ENCODE peak calls at places on chromosomes 1 and 21, in six cellular contexts. One of them, this sample, is unnamed.

GRCh38 chr1:181112071-181112929 is 23.8 kb downstream of the IER5 start:
- DNase-seq in HCT116: peak; percentile 96
- DNase-seq in GM23338: no peak
- DNase-seq in K562: peak; percentile 72
- DNase-seq in HepG2: peak; percentile 97
- DNase-seq in SK-N-SH: no peak
- DNase-seq in this sample: peak; percentile 56

GRCh38 chr1:54547601-54548388 is at the start of gene ACOT11:
- DNase-seq in HCT116: no peak
- DNase-seq in GM23338: peak; percentile 75
- DNase-seq in K562: peak; percentile 45
- DNase-seq in HepG2: peak; percentile 72
- DNase-seq in SK-N-SH: peak; percentile 93
- DNase-seq in this sample: peak; percentile 79

GRCh38 chr21:45618287-45618686 is 25.2 kb upstream of the PCBP3 start:
- DNase-seq in HCT116: no peak
- DNase-seq in GM23338: no peak
- DNase-seq in K562: no peak
- DNase-seq in HepG2: no peak
- DNase-seq in SK-N-SH: peak; percentile 41
- DNase-seq in this sample: peak; percentile 69

GRCh38 chr1:216216304-216216703 is 206.9 kb downstream of the USH2A start:
- DNase-seq in HCT116: no peak
- DNase-seq in GM23338: no peak
- DNase-seq in K562: no peak
- DNase-seq in HepG2: no peak
- DNase-seq in SK-N-SH: no peak
- DNase-seq in this sample: no peak

GRCh38 chr1:236338096-236338495 is 56.0 kb upstream of the EDARADD start:
- DNase-seq in HCT116: no peak
- DNase-seq in GM23338: no peak
- DNase-seq in K562: no peak
- DNase-seq in HepG2: no peak
- DNase-seq in SK-N-SH: no peak
- DNase-seq in this sample: no peak

GRCh38 chr1:89274431-89274857 is 1.8 kb upstream of the GBP5 start:
- DNase-seq in HCT116: no peak
- DNase-seq in GM23338: no peak
- DNase-seq in K562: no peak
- DNase-seq in HepG2: no peak
- DNase-seq in SK-N-SH: no peak
- DNase-seq in this sample: no peak

GRCh38 chr1:210536263-210536961 is 207.7 kb downstream of the HHAT start:
- DNase-seq in HCT116: no peak
- DNase-seq in GM23338: peak; percentile 17
- DNase-seq in K562: no peak
- DNase-seq in HepG2: no peak
- DNase-seq in SK-N-SH: peak; percentile 48
- DNase-seq in this sample: no peak

GRCh38 chr1:181618559-181618958 is 135.2 kb downstream of the CACNA1E start:
- DNase-seq in HCT116: no peak
- DNase-seq in GM23338: no peak
- DNase-seq in K562: no peak
- DNase-seq in HepG2: peak; percentile 5
- DNase-seq in SK-N-SH: no peak
- DNase-seq in this sample: no peak

GRCh38 chr1:63523738-63524137 is 413 bp downstream of the EFCAB7 start:
- DNase-seq in HCT116: no peak
- DNase-seq in GM23338: peak; percentile 16
- DNase-seq in K562: peak; percentile 8
- DNase-seq in HepG2: no peak
- DNase-seq in SK-N-SH: peak; percentile 7
- DNase-seq in this sample: no peak

GRCh38 chr1:28507247-28507645 is 1.4 kb downstream of the RCC1 start:
- DNase-seq in HCT116: no peak
- DNase-seq in GM23338: no peak
- DNase-seq in K562: no peak
- DNase-seq in HepG2: no peak
- DNase-seq in SK-N-SH: no peak
- DNase-seq in this sample: peak; percentile 18

GRCh38 chr1:109151146-109151545 is 37.2 kb downstream of the ELAPOR1 start:
- DNase-seq in HCT116: peak; percentile 2
- DNase-seq in GM23338: peak; percentile 46
- DNase-seq in K562: peak; percentile 52
- DNase-seq in HepG2: peak; percentile 49
- DNase-seq in SK-N-SH: no peak
- DNase-seq in this sample: no peak

GRCh38 chr1:160665330-160666078 is 18.7 kb upstream of the SLAMF1 start:
- DNase-seq in HCT116: no peak
- DNase-seq in GM23338: peak; percentile 6
- DNase-seq in K562: peak; percentile 29
- DNase-seq in HepG2: no peak
- DNase-seq in SK-N-SH: no peak
- DNase-seq in this sample: peak; percentile 65

GRCh38 chr1:162736633-162737067 is 53.9 kb upstream of the HSD17B7 start:
- DNase-seq in HCT116: no peak
- DNase-seq in GM23338: no peak
- DNase-seq in K562: no peak
- DNase-seq in HepG2: no peak
- DNase-seq in SK-N-SH: no peak
- DNase-seq in this sample: no peak

GRCh38 chr1:94925561-94926364 is 1.1 kb downstream of the CNN3 start:
- DNase-seq in HCT116: peak; percentile 72
- DNase-seq in GM23338: peak; percentile 97
- DNase-seq in K562: no peak
- DNase-seq in HepG2: peak; percentile 89
- DNase-seq in SK-N-SH: peak; percentile 74
- DNase-seq in this sample: no peak

GRCh38 chr1:2602866-2603520 is 16.4 kb downstream of the PRXL2B start:
- DNase-seq in HCT116: no peak
- DNase-seq in GM23338: no peak
- DNase-seq in K562: no peak
- DNase-seq in HepG2: no peak
- DNase-seq in SK-N-SH: peak; percentile 17
- DNase-seq in this sample: no peak

GRCh38 chr1:164240081-164240480 is 318.9 kb upstream of the PBX1 start:
- DNase-seq in HCT116: no peak
- DNase-seq in GM23338: peak; percentile 57
- DNase-seq in K562: no peak
- DNase-seq in HepG2: no peak
- DNase-seq in SK-N-SH: no peak
- DNase-seq in this sample: no peak

GRCh38 chr1:71049951-71050598 is 2.5 kb upstream of the PTGER3 start:
- DNase-seq in HCT116: peak; percentile 61
- DNase-seq in GM23338: peak; percentile 86
- DNase-seq in K562: peak; percentile 51
- DNase-seq in HepG2: peak; percentile 64
- DNase-seq in SK-N-SH: peak; percentile 77
- DNase-seq in this sample: peak; percentile 28

GRCh38 chr1:184210048-184210447 is 158.5 kb downstream of the TSEN15 start:
- DNase-seq in HCT116: no peak
- DNase-seq in GM23338: no peak
- DNase-seq in K562: no peak
- DNase-seq in HepG2: no peak
- DNase-seq in SK-N-SH: no peak
- DNase-seq in this sample: no peak

GRCh38 chr1:110672753-110673108 is 2.0 kb downstream of the KCNA3 start:
- DNase-seq in HCT116: no peak
- DNase-seq in GM23338: no peak
- DNase-seq in K562: no peak
- DNase-seq in HepG2: no peak
- DNase-seq in SK-N-SH: no peak
- DNase-seq in this sample: no peak

GRCh38 chr1:184152502-184152901 is 101.0 kb downstream of the TSEN15 start:
- DNase-seq in HCT116: no peak
- DNase-seq in GM23338: no peak
- DNase-seq in K562: no peak
- DNase-seq in HepG2: no peak
- DNase-seq in SK-N-SH: no peak
- DNase-seq in this sample: peak; percentile 29

GRCh38 chr1:3799976-3800685 is 3.8 kb upstream of the LRRC47 start:
- DNase-seq in HCT116: no peak
- DNase-seq in GM23338: no peak
- DNase-seq in K562: no peak
- DNase-seq in HepG2: no peak
- DNase-seq in SK-N-SH: no peak
- DNase-seq in this sample: no peak

GRCh38 chr1:192580351-192580962 is 4.9 kb downstream of the RGS1 start:
- DNase-seq in HCT116: peak; percentile 42
- DNase-seq in GM23338: peak; percentile 57
- DNase-seq in K562: no peak
- DNase-seq in HepG2: peak; percentile 20
- DNase-seq in SK-N-SH: no peak
- DNase-seq in this sample: no peak

GRCh38 chr1:24018611-24019580 is 38.8 kb upstream of the SRSF10 start:
- DNase-seq in HCT116: peak; percentile 79
- DNase-seq in GM23338: peak; percentile 74
- DNase-seq in K562: peak; percentile 72
- DNase-seq in HepG2: peak; percentile 98
- DNase-seq in SK-N-SH: peak; percentile 33
- DNase-seq in this sample: no peak

GRCh38 chr1:228240411-228241240 is 32.8 kb downstream of the OBSCN start:
- DNase-seq in HCT116: no peak
- DNase-seq in GM23338: no peak
- DNase-seq in K562: no peak
- DNase-seq in HepG2: no peak
- DNase-seq in SK-N-SH: no peak
- DNase-seq in this sample: no peak

GRCh38 chr1:228242313-228242864 is 34.5 kb downstream of the OBSCN start:
- DNase-seq in HCT116: no peak
- DNase-seq in GM23338: no peak
- DNase-seq in K562: no peak
- DNase-seq in HepG2: no peak
- DNase-seq in SK-N-SH: no peak
- DNase-seq in this sample: no peak

GRCh38 chr1:228243093-228243492 is 35.2 kb downstream of the OBSCN start:
- DNase-seq in HCT116: no peak
- DNase-seq in GM23338: no peak
- DNase-seq in K562: no peak
- DNase-seq in HepG2: no peak
- DNase-seq in SK-N-SH: no peak
- DNase-seq in this sample: no peak

GRCh38 chr1:228238461-228238860 is 30.6 kb downstream of the OBSCN start:
- DNase-seq in HCT116: no peak
- DNase-seq in GM23338: no peak
- DNase-seq in K562: no peak
- DNase-seq in HepG2: no peak
- DNase-seq in SK-N-SH: no peak
- DNase-seq in this sample: no peak

DNA sequence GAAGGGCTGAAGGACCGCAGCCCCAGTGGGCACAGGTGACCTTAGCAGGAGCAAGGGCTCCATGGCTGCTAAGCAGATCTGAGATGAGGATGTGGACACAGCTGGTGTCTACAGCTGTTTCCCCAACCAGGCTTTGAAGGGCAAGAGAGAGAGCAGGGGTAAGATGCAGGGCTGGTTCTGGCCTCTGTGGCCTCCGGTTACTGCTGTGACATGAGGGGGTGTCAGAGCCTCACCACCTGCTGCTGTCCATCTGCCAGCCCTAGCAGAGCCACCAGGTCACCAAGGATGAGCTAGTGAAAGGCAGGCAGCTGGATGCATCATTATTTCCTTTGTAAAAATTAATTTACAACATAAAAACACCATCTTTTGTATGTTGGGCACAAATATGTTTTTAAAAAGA is 33.4 kb downstream of the OBSCN start:
- DNase-seq in HCT116: no peak
- DNase-seq in GM23338: no peak
- DNase-seq in K562: no peak
- DNase-seq in HepG2: no peak
- DNase-seq in SK-N-SH: no peak
- DNase-seq in this sample: no peak
- TF ChIP-seq REST in HCT116: no peak
- TF ChIP-seq REST in GM23338: no peak
- TF ChIP-seq REST in K562: no peak
- TF ChIP-seq REST in HepG2: no peak
- TF ChIP-seq REST in SK-N-SH: no peak
- TF ChIP-seq REST in this sample: no peak

GRCh38 chr1:62232885-62233284 is 38.2 kb downstream of the L1TD1 start:
- DNase-seq in HCT116: no peak
- DNase-seq in GM23338: no peak
- DNase-seq in K562: no peak
- DNase-seq in HepG2: no peak
- DNase-seq in SK-N-SH: no peak
- DNase-seq in this sample: no peak

GRCh38 chr1:62237361-62237760 is 42.7 kb downstream of the L1TD1 start:
- DNase-seq in HCT116: no peak
- DNase-seq in GM23338: no peak
- DNase-seq in K562: no peak
- DNase-seq in HepG2: no peak
- DNase-seq in SK-N-SH: no peak
- DNase-seq in this sample: no peak

GRCh38 chr1:62235576-62235975 is 40.9 kb downstream of the L1TD1 start:
- DNase-seq in HCT116: no peak
- DNase-seq in GM23338: no peak
- DNase-seq in K562: no peak
- DNase-seq in HepG2: no peak
- DNase-seq in SK-N-SH: no peak
- DNase-seq in this sample: no peak

GRCh38 chr1:62233926-62234450 is 39.3 kb downstream of the L1TD1 start:
- DNase-seq in HCT116: no peak
- DNase-seq in GM23338: no peak
- DNase-seq in K562: no peak
- DNase-seq in HepG2: no peak
- DNase-seq in SK-N-SH: no peak
- DNase-seq in this sample: no peak

DNA sequence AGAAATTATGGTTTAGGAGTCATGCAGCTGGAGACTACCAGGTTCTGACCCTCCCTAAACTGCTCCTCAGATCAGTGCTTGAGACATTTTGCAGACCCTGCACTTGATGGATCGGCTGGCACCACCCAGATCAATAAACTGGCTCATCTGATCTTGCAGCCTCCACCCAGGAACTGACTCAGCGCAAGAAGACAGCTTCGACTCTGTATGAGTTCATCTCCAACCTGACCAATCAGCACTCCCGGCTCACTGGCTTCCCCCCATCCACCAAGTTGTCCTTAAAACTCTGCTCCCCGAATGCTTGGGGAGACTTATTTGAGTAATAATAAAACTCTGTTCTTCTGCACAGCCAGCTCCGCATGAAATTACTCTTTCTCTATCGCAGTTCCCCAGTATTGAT is 40.1 kb downstream of the L1TD1 start:
- DNase-seq in HCT116: no peak
- DNase-seq in GM23338: no peak
- DNase-seq in K562: no peak
- DNase-seq in HepG2: no peak
- DNase-seq in SK-N-SH: no peak
- DNase-seq in this sample: no peak
- TF ChIP-seq POLR2AphosphoS5 in HCT116: no peak
- TF ChIP-seq POLR2AphosphoS5 in GM23338: no peak
- TF ChIP-seq POLR2AphosphoS5 in K562: no peak
- TF ChIP-seq POLR2AphosphoS5 in HepG2: no peak
- TF ChIP-seq POLR2AphosphoS5 in SK-N-SH: no peak
- TF ChIP-seq POLR2AphosphoS5 in this sample: no peak

GRCh38 chr1:62391369-62391971 is 45.4 kb upstream of the USP1 start:
- DNase-seq in HCT116: peak; percentile 26
- DNase-seq in GM23338: peak; percentile 93
- DNase-seq in K562: peak; percentile 52
- DNase-seq in HepG2: peak; percentile 62
- DNase-seq in SK-N-SH: peak; percentile 21
- DNase-seq in this sample: no peak
- TF ChIP-seq REST in HCT116: no peak
- TF ChIP-seq REST in GM23338: no peak
- TF ChIP-seq REST in K562: no peak
- TF ChIP-seq REST in HepG2: no peak
- TF ChIP-seq REST in SK-N-SH: no peak
- TF ChIP-seq REST in this sample: no peak

GRCh38 chr1:82697965-82698364 is 897.2 kb downstream of the ADGRL2 start:
- DNase-seq in HCT116: no peak
- DNase-seq in GM23338: no peak
- DNase-seq in K562: no peak
- DNase-seq in HepG2: no peak
- DNase-seq in SK-N-SH: no peak
- DNase-seq in this sample: no peak
- TF ChIP-seq POLR2AphosphoS5 in HCT116: no peak
- TF ChIP-seq POLR2AphosphoS5 in GM23338: no peak
- TF ChIP-seq POLR2AphosphoS5 in K562: no peak
- TF ChIP-seq POLR2AphosphoS5 in HepG2: no peak
- TF ChIP-seq POLR2AphosphoS5 in SK-N-SH: no peak
- TF ChIP-seq POLR2AphosphoS5 in this sample: no peak

This sample was measured in HL-60.